ENCODE peak calls at places on chromosomes 4 and X, in six cellular contexts. Y, O, A, R, W and M are unnamed samples.

GRCh38 chr4:110754726-110755125 is 131.8 kb upstream of the PITX2 start:
- DNase-seq in W (no peak), R (no peak), O (no peak), Y (no peak), A (no peak), M (no peak)

GRCh38 chr4:86846921-86847320 is 2.3 kb downstream of the SLC10A6 start:
- DNase-seq in W (no peak), O (no peak), A (no peak), Y (no peak), R (no peak), M (no peak)

GRCh38 chr4:173827707-173828106 is 297.7 kb upstream of the HAND2 start:
- DNase-seq in W (no peak), O (no peak), Y (no peak), A (no peak), R (no peak), M (no peak)

GRCh38 chrX:3161686-3162085 is 120.4 kb downstream of the ARSF start:
- DNase-seq in A (no peak), Y (no peak), R (no peak), W (no peak), O (no peak), M (no peak)

GRCh38 chr4:45668086-45668485 is 455.8 kb downstream of the GABRG1 start:
- DNase-seq in W (no peak), O (no peak), Y (no peak), R (no peak), A (no peak), M (no peak)

GRCh38 chr4:158871050-158871724 is 102.4 kb downstream of the FNIP2 start:
- DNase-seq in A (no peak), R (no peak), W (no peak), Y (no peak), O (no peak), M (no peak)

GRCh38 chr4:52711834-52712171 is 39.4 kb downstream of the ERVMER34-1 start:
- DNase-seq in W (no peak), R (no peak), O (no peak), Y (no peak), A (no peak), M (no peak)

GRCh38 chr4:109945056-109945455 is 32.4 kb downstream of the EGF start:
- DNase-seq in Y (no peak), O (no peak), R (no peak), A (no peak), W (no peak), M (no peak)

GRCh38 chr4:138558886-138559285 is 316.7 kb upstream of the SLC7A11 start:
- DNase-seq in A (no peak), W (no peak), Y (no peak), R (no peak), O (no peak), M (no peak)